ENCODE peak calls at places on chromosome 11, in ten cellular contexts. L, Z, A, I, P, U, Y, E, T and V are unnamed samples.

GRCh38 chr11:33585564-33585963 is 115.1 kb downstream of the C11orf91 start:
- DNase-seq in T (no peak), P (no peak), E (no peak), A (no peak), Y (no peak), I (no peak), L (no peak), U (no peak), Z (no peak), V (no peak)

GRCh38 chr11:86196924-86197323 is 47.6 kb upstream of the EED start:
- DNase-seq in Y (no peak), P (no peak), Z (no peak), A (no peak), L (no peak), E (no peak), I (no peak), U (no peak), T (no peak), V (no peak)

GRCh38 chr11:22343411-22344032 is 5.3 kb downstream of the SLC17A6 start:
- DNase-seq in P (no peak), U (no peak), L (no peak), Z (no peak), I (no peak), T (no peak), Y (no peak), E (no peak), A (no peak), V (no peak)

GRCh38 chr11:95676280-95676679 is 113.3 kb downstream of the FAM76B start:
- DNase-seq in P (no peak), Y (no peak), L (no peak), A (no peak), E (no peak), Z (no peak), T (no peak), I (no peak), U (no peak), V (no peak)

GRCh38 chr11:129853508-129854228 is 38.0 kb downstream of the TMEM45B start:
- DNase-seq in Z (no peak), E (peak; percentile 52), P (no peak), A (peak; percentile 79), U (peak; percentile 54), L (peak; percentile 87), I (peak; percentile 86), Y (no peak), T (no peak), V (peak; percentile 78)

GRCh38 chr11:35484435-35484834 is 41.0 kb downstream of the PAMR1 start:
- DNase-seq in P (no peak), Z (no peak), L (no peak), A (no peak), U (no peak), T (no peak), I (no peak), E (no peak), Y (peak; percentile 54), V (no peak)

GRCh38 chr11:129280027-129280811 is 88.1 kb upstream of the ARHGAP32 start:
- DNase-seq in Z (no peak), I (peak; percentile 8), P (no peak), T (peak; percentile 6), E (no peak), U (no peak), A (peak; percentile 51), L (no peak), Y (no peak), V (peak; percentile 21)

GRCh38 chr11:65431452-65432132 is 9.0 kb downstream of the NEAT1 start:
- DNase-seq in P (no peak), E (peak; percentile 77), I (peak; percentile 32), A (no peak), L (peak; percentile 72), T (peak; percentile 37), U (no peak), Y (peak; percentile 27), Z (peak; percentile 72), V (no peak)

GRCh38 chr11:103384652-103385051 is 275.4 kb downstream of the DYNC2H1 start:
- DNase-seq in Z (peak; percentile 10), P (no peak), T (no peak), L (no peak), U (no peak), A (no peak), I (no peak), E (no peak), Y (no peak), V (no peak)

GRCh38 chr11:111439905-111440304 is 60.8 kb upstream of the POU2AF1 start:
- DNase-seq in Y (no peak), L (no peak), Z (peak; percentile 79), E (no peak), I (no peak), A (no peak), P (no peak), T (no peak), U (no peak), V (no peak)

GRCh38 chr11:28448186-28448585 is 340.0 kb downstream of the METTL15 start:
- DNase-seq in A (no peak), U (no peak), Z (no peak), E (no peak), Y (peak; percentile 14), P (no peak), I (no peak), T (no peak), L (no peak), V (no peak)